ENCODE peak calls at places on chromosomes 1 and 21, in six cellular contexts. I, O, L, C, Y and U are unnamed samples.

GRCh38 chr21:46057111-46057709 is 40.7 kb upstream of the COL6A2 start:
- DNase-seq in I (no peak), O (no peak), L (no peak), C (peak), Y (peak), U (no peak)

GRCh38 chr1:207024202-207025143 is 8.1 kb downstream of the C1orf116 start:
- DNase-seq in I (no peak), O (peak), L (no peak), C (no peak), Y (no peak), U (no peak)

GRCh38 chr1:56094168-56094567 is 485.2 kb downstream of the PLPP3 start:
- DNase-seq in I (peak), O (no peak), L (no peak), C (no peak), Y (no peak), U (no peak)

GRCh38 chr1:151574575-151575529 is 34.7 kb downstream of the TUFT1 start:
- DNase-seq in I (peak), O (no peak), L (no peak), C (no peak), Y (no peak), U (no peak)

GRCh38 chr1:1242461-1243080 is 4.0 kb downstream of the C1QTNF12 start:
- DNase-seq in I (no peak), O (no peak), L (no peak), C (no peak), Y (no peak), U (no peak)

GRCh38 chr1:30033276-30034104 is 689.9 kb downstream of the MATN1 start:
- DNase-seq in I (no peak), O (no peak), L (no peak), C (no peak), Y (no peak), U (no peak)

GRCh38 chr1:77513839-77514763 is 168.4 kb downstream of the ZZZ3 start:
- DNase-seq in I (peak), O (no peak), L (no peak), C (peak), Y (no peak), U (no peak)

GRCh38 chr1:209594440-209594839 is 10.9 kb downstream of the CAMK1G start:
- DNase-seq in I (no peak), O (no peak), L (no peak), C (no peak), Y (no peak), U (no peak)

GRCh38 chr1:46699670-46700069 is 19.2 kb downstream of the EFCAB14 start:
- DNase-seq in I (no peak), O (no peak), L (no peak), C (no peak), Y (no peak), U (no peak)

GRCh38 chr1:42831273-42831672 is 14.1 kb upstream of the SVBP start:
- DNase-seq in I (no peak), O (no peak), L (no peak), C (no peak), Y (no peak), U (no peak)

GRCh38 chr1:11215018-11216005 is 26.2 kb downstream of the ANGPTL7 start:
- DNase-seq in I (no peak), O (no peak), L (no peak), C (no peak), Y (no peak), U (no peak)

GRCh38 chr1:54791880-54792522 is 9.1 kb downstream of the TTC22 start:
- DNase-seq in I (peak), O (no peak), L (no peak), C (no peak), Y (no peak), U (no peak)

GRCh38 chr1:111656093-111657017 is 36.8 kb downstream of the RAP1A start:
- DNase-seq in I (peak), O (peak), L (peak), C (no peak), Y (no peak), U (no peak)

GRCh38 chr1:228464487-228464983 is 22.6 kb upstream of the RNF187 start:
- DNase-seq in I (peak), O (peak), L (no peak), C (peak), Y (peak), U (peak)

GRCh38 chr1:225460737-225461532 is 33.1 kb upstream of the LBR start:
- DNase-seq in I (peak), O (no peak), L (no peak), C (no peak), Y (peak), U (no peak)

GRCh38 chr1:161763522-161764098 is 2.5 kb upstream of the ATF6 start:
- DNase-seq in I (peak), O (no peak), L (no peak), C (no peak), Y (no peak), U (no peak)

GRCh38 chr21:45562401-45562800 is 20.2 kb upstream of the SLC19A1 start:
- DNase-seq in I (no peak), O (no peak), L (no peak), C (no peak), Y (no peak), U (no peak)

GRCh38 chr1:16618719-16619118 is 5.4 kb upstream of the NBPF1 start:
- DNase-seq in I (no peak), O (peak), L (no peak), C (peak), Y (peak), U (peak)

GRCh38 chr21:18245493-18245967 is 897 bp downstream of the CHODL start:
- DNase-seq in I (no peak), O (no peak), L (no peak), C (no peak), Y (peak), U (no peak)

GRCh38 chr1:66354311-66354922 is 179.5 kb upstream of the SGIP1 start:
- DNase-seq in I (no peak), O (no peak), L (no peak), C (no peak), Y (no peak), U (no peak)

GRCh38 chr1:234499119-234500039 is 20.4 kb upstream of the TARBP1 start:
- DNase-seq in I (peak), O (peak), L (peak), C (peak), Y (peak), U (peak)

GRCh38 chr1:33348676-33349080 is 27.8 kb upstream of the A3GALT2 start:
- DNase-seq in I (no peak), O (no peak), L (no peak), C (no peak), Y (no peak), U (no peak)

GRCh38 chr1:153534226-153534932 is 1.4 kb downstream of the S100A6 start:
- DNase-seq in I (peak), O (no peak), L (no peak), C (no peak), Y (no peak), U (no peak)

GRCh38 chr1:109385417-109385816 is 12.3 kb downstream of the SORT1 start:
- DNase-seq in I (no peak), O (peak), L (no peak), C (no peak), Y (peak), U (no peak)

GRCh38 chr1:1605034-1605591 is 5.2 kb upstream of the FNDC10 start:
- DNase-seq in I (no peak), O (no peak), L (no peak), C (no peak), Y (peak), U (no peak)

GRCh38 chr1:169107673-169108160 is 1.2 kb downstream of the ATP1B1 start:
- DNase-seq in I (peak), O (peak), L (no peak), C (no peak), Y (no peak), U (no peak)

GRCh38 chr1:172761581-172762025 is 102.7 kb downstream of the FASLG start:
- DNase-seq in I (peak), O (no peak), L (no peak), C (no peak), Y (no peak), U (no peak)

GRCh38 chr1:233945573-233945972 is 41.1 kb downstream of the SLC35F3 start:
- DNase-seq in I (no peak), O (no peak), L (no peak), C (no peak), Y (no peak), U (no peak)

GRCh38 chr1:1124508-1124785 is 8.6 kb upstream of the C1orf159 start:
- DNase-seq in I (no peak), O (no peak), L (no peak), C (no peak), Y (no peak), U (no peak)

GRCh38 chr1:45508295-45509151 is 8.4 kb downstream of the MMACHC start:
- DNase-seq in I (peak), O (no peak), L (no peak), C (no peak), Y (no peak), U (no peak)